ENCODE peak calls at places on chromosomes 2 and 18, in five cellular contexts. One of them, this sample, is unnamed.

GRCh38 chr2:31235504-31235902 is 1.6 kb downstream of the EHD3 start:
- DNase-seq in stimulated activated CD4-positive, alpha-beta T cell treated with anti-CD3 and anti-CD28 coated beads, Interleukin-12 subunit alpha, Interleukin-12 subunit beta, amount 100 ng/mL, for 48 hours: no peak
- DNase-seq in mesenteric fat pad: no peak
- DNase-seq in AG09309: peak; percentile 73
- DNase-seq in CD4-positive, alpha-beta T cell: no peak
- DNase-seq in this sample: no peak

GRCh38 chr18:25786778-25787177 is 303.6 kb downstream of the SS18 start:
- DNase-seq in CD4-positive, alpha-beta T cell: no peak
- DNase-seq in stimulated activated CD4-positive, alpha-beta T cell treated with anti-CD3 and anti-CD28 coated beads, Interleukin-12 subunit alpha, Interleukin-12 subunit beta, amount 100 ng/mL, for 48 hours: no peak
- DNase-seq in AG09309: peak; percentile 47
- DNase-seq in mesenteric fat pad: no peak
- DNase-seq in this sample: no peak

GRCh38 chr2:148106331-148106730 is 85.4 kb downstream of the MBD5 start:
- DNase-seq in stimulated activated CD4-positive, alpha-beta T cell treated with anti-CD3 and anti-CD28 coated beads, Interleukin-12 subunit alpha, Interleukin-12 subunit beta, amount 100 ng/mL, for 48 hours: no peak
- DNase-seq in mesenteric fat pad: no peak
- DNase-seq in CD4-positive, alpha-beta T cell: no peak
- DNase-seq in AG09309: no peak
- DNase-seq in this sample: no peak

GRCh38 chr18:40782731-40783130 is 1172.3 kb upstream of the PIK3C3 start:
- DNase-seq in AG09309: no peak
- DNase-seq in CD4-positive, alpha-beta T cell: no peak
- DNase-seq in stimulated activated CD4-positive, alpha-beta T cell treated with anti-CD3 and anti-CD28 coated beads, Interleukin-12 subunit alpha, Interleukin-12 subunit beta, amount 100 ng/mL, for 48 hours: no peak
- DNase-seq in mesenteric fat pad: no peak
- DNase-seq in this sample: no peak

GRCh38 chr2:72937356-72937669 is 20.0 kb downstream of the EMX1 start:
- DNase-seq in mesenteric fat pad: no peak
- DNase-seq in stimulated activated CD4-positive, alpha-beta T cell treated with anti-CD3 and anti-CD28 coated beads, Interleukin-12 subunit alpha, Interleukin-12 subunit beta, amount 100 ng/mL, for 48 hours: no peak
- DNase-seq in CD4-positive, alpha-beta T cell: no peak
- DNase-seq in AG09309: no peak
- DNase-seq in this sample: no peak

GRCh38 chr2:126979039-126979438 is 80.3 kb downstream of the TEX51 start:
- DNase-seq in AG09309: no peak
- DNase-seq in stimulated activated CD4-positive, alpha-beta T cell treated with anti-CD3 and anti-CD28 coated beads, Interleukin-12 subunit alpha, Interleukin-12 subunit beta, amount 100 ng/mL, for 48 hours: no peak
- DNase-seq in mesenteric fat pad: no peak
- DNase-seq in CD4-positive, alpha-beta T cell: no peak
- DNase-seq in this sample: no peak

GRCh38 chr2:105732096-105732495 is 12.6 kb upstream of the NCK2 start:
- DNase-seq in CD4-positive, alpha-beta T cell: no peak
- DNase-seq in mesenteric fat pad: no peak
- DNase-seq in stimulated activated CD4-positive, alpha-beta T cell treated with anti-CD3 and anti-CD28 coated beads, Interleukin-12 subunit alpha, Interleukin-12 subunit beta, amount 100 ng/mL, for 48 hours: no peak
- DNase-seq in AG09309: no peak
- DNase-seq in this sample: no peak

GRCh38 chr2:165311949-165312348 is 72.7 kb downstream of the SCN2A start:
- DNase-seq in mesenteric fat pad: no peak
- DNase-seq in stimulated activated CD4-positive, alpha-beta T cell treated with anti-CD3 and anti-CD28 coated beads, Interleukin-12 subunit alpha, Interleukin-12 subunit beta, amount 100 ng/mL, for 48 hours: no peak
- DNase-seq in AG09309: no peak
- DNase-seq in CD4-positive, alpha-beta T cell: no peak
- DNase-seq in this sample: no peak

GRCh38 chr2:14354231-14354630 is 278.3 kb upstream of the LRATD1 start:
- DNase-seq in CD4-positive, alpha-beta T cell: no peak
- DNase-seq in stimulated activated CD4-positive, alpha-beta T cell treated with anti-CD3 and anti-CD28 coated beads, Interleukin-12 subunit alpha, Interleukin-12 subunit beta, amount 100 ng/mL, for 48 hours: no peak
- DNase-seq in mesenteric fat pad: no peak
- DNase-seq in AG09309: no peak
- DNase-seq in this sample: no peak

GRCh38 chr2:157777425-157777824 is 98.7 kb downstream of the ACVR1 start:
- DNase-seq in CD4-positive, alpha-beta T cell: peak; percentile 34
- DNase-seq in AG09309: peak; percentile 11
- DNase-seq in mesenteric fat pad: no peak
- DNase-seq in stimulated activated CD4-positive, alpha-beta T cell treated with anti-CD3 and anti-CD28 coated beads, Interleukin-12 subunit alpha, Interleukin-12 subunit beta, amount 100 ng/mL, for 48 hours: no peak
- DNase-seq in this sample: peak; percentile 38

GRCh38 chr2:37390777-37391176 is 46.3 kb downstream of the QPCT start:
- DNase-seq in mesenteric fat pad: no peak
- DNase-seq in CD4-positive, alpha-beta T cell: no peak
- DNase-seq in AG09309: no peak
- DNase-seq in stimulated activated CD4-positive, alpha-beta T cell treated with anti-CD3 and anti-CD28 coated beads, Interleukin-12 subunit alpha, Interleukin-12 subunit beta, amount 100 ng/mL, for 48 hours: no peak
- DNase-seq in this sample: no peak

GRCh38 chr2:165371356-165371755 is 98.1 kb upstream of the CSRNP3 start:
- DNase-seq in AG09309: no peak
- DNase-seq in mesenteric fat pad: no peak
- DNase-seq in stimulated activated CD4-positive, alpha-beta T cell treated with anti-CD3 and anti-CD28 coated beads, Interleukin-12 subunit alpha, Interleukin-12 subunit beta, amount 100 ng/mL, for 48 hours: no peak
- DNase-seq in CD4-positive, alpha-beta T cell: no peak
- DNase-seq in this sample: peak; percentile 30

GRCh38 chr2:127362971-127363370 is 24.8 kb downstream of the MAP3K2 start:
- DNase-seq in stimulated activated CD4-positive, alpha-beta T cell treated with anti-CD3 and anti-CD28 coated beads, Interleukin-12 subunit alpha, Interleukin-12 subunit beta, amount 100 ng/mL, for 48 hours: no peak
- DNase-seq in AG09309: peak; percentile 47
- DNase-seq in mesenteric fat pad: no peak
- DNase-seq in CD4-positive, alpha-beta T cell: no peak
- DNase-seq in this sample: no peak

GRCh38 chr18:36167692-36168218 is 19.5 kb upstream of the MOCOS start:
- DNase-seq in AG09309: no peak
- DNase-seq in stimulated activated CD4-positive, alpha-beta T cell treated with anti-CD3 and anti-CD28 coated beads, Interleukin-12 subunit alpha, Interleukin-12 subunit beta, amount 100 ng/mL, for 48 hours: no peak
- DNase-seq in CD4-positive, alpha-beta T cell: no peak
- DNase-seq in mesenteric fat pad: peak; percentile 60
- DNase-seq in this sample: no peak

GRCh38 chr2:240648650-240649275 is 23.5 kb downstream of the GPR35 start:
- DNase-seq in CD4-positive, alpha-beta T cell: no peak
- DNase-seq in mesenteric fat pad: no peak
- DNase-seq in AG09309: no peak
- DNase-seq in stimulated activated CD4-positive, alpha-beta T cell treated with anti-CD3 and anti-CD28 coated beads, Interleukin-12 subunit alpha, Interleukin-12 subunit beta, amount 100 ng/mL, for 48 hours: no peak
- DNase-seq in this sample: no peak

This sample was measured in neural progenitor cell.